ENCODE peak calls at places on chromosome 13, in six cellular contexts. R is hypothalamus, X is HTR-8/SVneo, A is GM12865, E is HEK293T, U is hippocampal formation. H is an unnamed sample.

GRCh38 chr13:32135655-32136054 is 104.1 kb downstream of the FRY start:
- DNase-seq in E (no peak), U (no peak), A (no peak), R (no peak), X (no peak), H (no peak)

GRCh38 chr13:39656325-39656677 is 839 bp downstream of the COG6 start:
- DNase-seq in E (peak; percentile 7), A (peak; percentile 11), R (no peak), U (no peak), X (no peak), H (no peak)

GRCh38 chr13:98454389-98454881 is 122.5 kb downstream of the STK24 start:
- DNase-seq in R (peak; percentile 32), U (peak; percentile 46), A (no peak), X (no peak), E (no peak), H (no peak)

GRCh38 chr13:107867701-107868661 is 347.4 kb downstream of the LIG4 start:
- DNase-seq in E (peak; percentile 15), X (peak; percentile 45), R (peak; percentile 73), A (no peak), U (peak; percentile 44), H (peak; percentile 8)

GRCh38 chr13:30880756-30881155 is 25.3 kb upstream of the MEDAG start:
- DNase-seq in R (no peak), X (no peak), E (no peak), U (no peak), A (no peak), H (no peak)

GRCh38 chr13:39452412-39452811 is 150.6 kb downstream of the LHFPL6 start:
- DNase-seq in A (no peak), E (no peak), R (no peak), U (no peak), X (no peak), H (no peak)

GRCh38 chr13:51727634-51728274 is 76.2 kb downstream of the DHRS12 start:
- DNase-seq in A (no peak), R (peak; percentile 50), X (no peak), U (peak; percentile 59), E (no peak), H (no peak)

GRCh38 chr13:25165664-25166063 is 6.4 kb downstream of the AMER2 start:
- DNase-seq in U (no peak), A (no peak), R (no peak), X (no peak), E (no peak), H (no peak)

GRCh38 chr13:30906411-30906990 is 430 bp downstream of the MEDAG start:
- DNase-seq in E (no peak), R (no peak), U (no peak), X (no peak), A (no peak), H (no peak)

GRCh38 chr13:29884671-29885424 is 34.4 kb upstream of the UBL3 start:
- DNase-seq in E (no peak), X (no peak), U (peak; percentile 73), R (peak; percentile 81), A (peak; percentile 11), H (no peak)

GRCh38 chr13:44660050-44660449 is 83.9 kb upstream of the TSC22D1 start:
- DNase-seq in X (no peak), A (no peak), R (no peak), U (no peak), E (no peak), H (no peak)

GRCh38 chr13:39956036-39956435 is 300.6 kb downstream of the COG6 start:
- DNase-seq in X (no peak), U (no peak), E (no peak), A (peak; percentile 86), R (no peak), H (peak; percentile 50)

GRCh38 chr13:46317120-46317519 is 69.9 kb downstream of the RUBCNL start:
- DNase-seq in X (no peak), E (no peak), R (no peak), A (no peak), U (no peak), H (no peak)

GRCh38 chr13:41402695-41403511 is 54.4 kb upstream of the RGCC start:
- DNase-seq in A (no peak), E (no peak), X (no peak), R (no peak), U (no peak), H (no peak)

GRCh38 chr13:51348069-51348967 is 8.8 kb downstream of the SERPINE3 start:
- DNase-seq in X (no peak), R (no peak), U (no peak), A (no peak), E (no peak), H (no peak)

GRCh38 chr13:73677041-73677589 is 457.1 kb downstream of the KLF12 start:
- DNase-seq in X (peak; percentile 3), A (no peak), R (no peak), U (no peak), E (no peak), H (no peak)

GRCh38 chr13:46664195-46664594 is 111.2 kb downstream of the LRCH1 start:
- DNase-seq in X (no peak), U (no peak), A (no peak), E (no peak), R (no peak), H (no peak)

GRCh38 chr13:27276188-27276587 is 5.6 kb downstream of the RASL11A start:
- DNase-seq in A (no peak), E (no peak), U (no peak), X (no peak), R (no peak), H (no peak)

GRCh38 chr13:94251801-94252200 is 227.7 kb downstream of the DCT start:
- DNase-seq in U (no peak), X (no peak), R (no peak), A (no peak), E (peak; percentile 31), H (no peak)

GRCh38 chr13:102846261-102847015 is 606 bp downstream of the ERCC5 start:
- DNase-seq in R (peak; percentile 81), E (no peak), U (peak; percentile 55), X (no peak), A (peak; percentile 70), H (peak; percentile 57)

GRCh38 chr13:18212873-18213272 is 968.8 kb downstream of the TUBA3C start:
- DNase-seq in A (no peak), U (no peak), X (no peak), R (no peak), E (no peak), H (peak; percentile 59)

H was measured in stimulated activated naive CD8-positive, alpha-beta T cell treated with anti-CD3 and anti-CD28 coated beads, Interleukin-15, Interleukin-2, amounts not matched to agents 100 U/mL and 50 U/mL, for 24 hours.